ENCODE peak calls at places on chromosomes 13 and 19, in six cellular contexts. Z, R, X, J, P and Q are unnamed samples.

GRCh38 chr19:33344210-33344609 is 29.3 kb upstream of the CEBPG start:
- ATAC-seq in Z (no peak), R (no peak), X (no peak), J (no peak), P (no peak), Q (no peak)

GRCh38 chr19:1232652-1233360 is 5.0 kb downstream of the CBARP start:
- ATAC-seq in Z (no peak), R (no peak), X (no peak), J (no peak), P (no peak), Q (peak)

GRCh38 chr19:18659281-18660050 is 22.6 kb downstream of the KLHL26 start:
- ATAC-seq in Z (no peak), R (peak), X (no peak), J (no peak), P (peak), Q (no peak)

GRCh38 chr13:40470665-40471064 is 195.8 kb downstream of the FOXO1 start:
- ATAC-seq in Z (no peak), R (no peak), X (no peak), J (no peak), P (no peak), Q (no peak)

GRCh38 chr19:4120933-4121612 is 2.8 kb downstream of the MAP2K2 start:
- ATAC-seq in Z (no peak), R (no peak), X (no peak), J (no peak), P (no peak), Q (no peak)

GRCh38 chr13:40420160-40420740 is 246.2 kb downstream of the FOXO1 start:
- ATAC-seq in Z (no peak), R (peak), X (no peak), J (peak), P (no peak), Q (no peak)

GRCh38 chr19:51002542-51003311 is 1.3 kb upstream of the KLK8 start:
- ATAC-seq in Z (no peak), R (peak), X (no peak), J (peak), P (peak), Q (peak)

GRCh38 chr13:28137556-28137955 is 789 bp upstream of the PAN3 start:
- ATAC-seq in Z (no peak), R (no peak), X (no peak), J (no peak), P (no peak), Q (peak)

GRCh38 chr13:98629055-98629454 is 52.1 kb upstream of the STK24 start:
- ATAC-seq in Z (no peak), R (no peak), X (no peak), J (no peak), P (no peak), Q (no peak)

GRCh38 chr19:32392946-32393345 is 12.6 kb upstream of the DPY19L3 start:
- ATAC-seq in Z (no peak), R (no peak), X (no peak), J (no peak), P (peak), Q (no peak)